ENCODE peak calls at places on chromosomes 1 and 21, in nine cellular contexts. Y, Z, G, A, F, L, W, D and E are unnamed samples. For H3K4me1 and H3K27me3, the result is how much of the 10 kb centered on the place peaks cover.

GRCh38 chr21:22544747-22545146 is 1546.5 kb downstream of the NCAM2 start:
- DNase-seq in Y (no peak), Z (no peak), G (no peak), A (no peak), F (no peak), L (no peak), W (no peak), D (no peak), E (no peak)

GRCh38 chr1:24321150-24321549 is 2.0 kb downstream of the GRHL3 start:
- DNase-seq in Y (no peak), Z (no peak), G (no peak), A (no peak), F (no peak), L (no peak), W (no peak), D (no peak), E (no peak)

GRCh38 chr1:224727851-224728250 is 111.7 kb downstream of the CNIH3 start:
- DNase-seq in Y (no peak), Z (no peak), G (no peak), A (no peak), F (no peak), L (no peak), W (no peak), D (no peak), E (no peak)

GRCh38 chr1:16459503-16459902 is 19.0 kb downstream of the NECAP2 start:
- DNase-seq in Y (no peak), Z (peak), G (no peak), A (no peak), F (no peak), L (no peak), W (no peak), D (no peak), E (no peak)

GRCh38 chr1:54979327-54979891 is 1.0 kb upstream of the TMEM61 start:
- DNase-seq in Y (no peak), Z (no peak), G (no peak), A (no peak), F (no peak), L (no peak), W (peak), D (no peak), E (no peak)

GRCh38 chr1:62247391-62248168 is 52.9 kb downstream of the L1TD1 start:
- DNase-seq in Y (no peak), Z (no peak), G (no peak), A (no peak), F (no peak), L (no peak), W (no peak), D (no peak), E (no peak)

GRCh38 chr1:29279896-29280779 is 43.8 kb downstream of the PTPRU start:
- DNase-seq in Y (no peak), Z (no peak), G (no peak), A (no peak), F (no peak), L (no peak), W (no peak), D (no peak), E (no peak)

GRCh38 chr1:76068953-76069561 is 5.5 kb upstream of the ST6GALNAC3 start:
- DNase-seq in Y (no peak), Z (no peak), G (no peak), A (no peak), F (no peak), L (no peak), W (no peak), D (no peak), E (no peak)

GRCh38 chr1:12057382-12057781 is 5.7 kb upstream of the TNFRSF8 start:
- DNase-seq in Y (no peak), Z (no peak), G (no peak), A (no peak), F (no peak), L (no peak), W (no peak), D (no peak), E (no peak)

GRCh38 chr21:34279883-34280282 is 83.9 kb upstream of the KCNE2 start:
- DNase-seq in Y (no peak), Z (no peak), G (no peak), A (no peak), F (no peak), L (no peak), W (no peak), D (no peak), E (no peak)

DNA sequence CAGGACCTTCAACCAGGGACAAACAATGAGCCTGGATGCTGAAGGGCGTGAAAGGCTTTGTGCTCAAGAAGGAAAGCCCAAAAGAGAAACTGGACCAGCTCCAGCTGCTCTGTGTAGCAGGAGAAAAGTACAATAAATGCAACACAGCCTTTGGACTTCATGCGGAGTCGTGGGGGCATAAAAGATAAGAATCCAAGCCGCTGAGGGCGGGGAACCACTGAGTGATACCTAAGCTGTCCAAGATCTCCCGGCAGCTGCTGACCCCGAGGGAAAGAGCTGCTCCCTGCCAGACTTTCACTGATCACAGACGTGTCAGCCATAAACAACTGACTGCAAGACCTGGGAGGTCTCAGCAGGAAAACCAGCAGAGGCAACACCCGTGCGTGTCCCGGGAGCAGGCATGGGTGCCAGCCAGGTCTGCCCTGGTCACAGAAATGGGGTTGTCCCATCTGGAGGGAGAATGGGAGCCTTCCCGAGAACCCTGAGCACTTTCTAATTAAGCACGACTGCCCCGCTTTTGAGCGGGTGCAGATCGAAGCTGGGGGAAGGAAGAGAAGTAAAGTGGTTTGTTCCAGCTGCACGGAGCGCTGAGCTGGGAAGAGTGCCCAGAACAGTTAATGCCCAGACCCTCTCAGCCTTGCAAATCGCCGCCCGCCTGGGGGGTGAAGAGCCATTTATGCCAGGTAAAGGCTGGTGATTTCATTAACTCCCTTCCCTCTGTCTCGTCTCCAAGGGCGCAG is 68.3 kb upstream of the TARDBP start:
- DNase-seq in Y (no peak), Z (no peak), G (no peak), A (no peak), F (no peak), L (no peak), W (peak), D (no peak), E (no peak)
- H3K4me1 ChIP-seq in Y (under half), Z (under half), G (under half), A (under half), F (under half), L (under half), W (under half), D (under half), E (under half)

GRCh38 chr1:6247651-6248050 is 3.7 kb downstream of the HES3 start:
- DNase-seq in Y (no peak), Z (peak), G (no peak), A (no peak), F (no peak), L (no peak), W (no peak), D (no peak), E (no peak)
- H3K27me3 ChIP-seq in Y (under half), Z (under half), G (under half), A (half or more), F (under half), L (under half), W (under half), D (half or more), E (half or more)

DNA sequence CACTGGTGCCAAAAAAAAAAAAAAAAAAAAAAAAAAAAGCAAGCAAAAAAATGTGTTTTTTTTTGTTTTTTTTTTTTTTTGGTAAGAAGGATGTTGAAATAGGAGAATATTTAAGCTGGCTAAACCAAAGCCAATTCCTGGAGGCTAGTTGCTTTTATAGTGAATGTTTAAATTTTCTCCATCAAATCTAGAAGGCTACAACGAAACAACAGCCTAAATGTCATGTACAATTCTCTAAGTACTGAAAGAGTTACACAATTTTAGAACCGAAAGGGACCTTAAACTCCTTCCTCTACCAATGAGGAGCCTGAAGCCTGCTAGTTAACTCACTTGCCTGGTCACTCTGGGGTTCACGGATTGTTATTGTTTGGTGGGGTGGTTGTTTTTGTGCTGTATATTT is 3.5 kb downstream of the WLS start:
- DNase-seq in Y (no peak), Z (no peak), G (no peak), A (no peak), F (no peak), L (no peak), W (no peak), D (no peak), E (no peak)
- H3K4me1 ChIP-seq in Y (under half), Z (under half), G (under half), A (under half), F (under half), L (under half), W (under half), D (under half), E (under half)

DNA sequence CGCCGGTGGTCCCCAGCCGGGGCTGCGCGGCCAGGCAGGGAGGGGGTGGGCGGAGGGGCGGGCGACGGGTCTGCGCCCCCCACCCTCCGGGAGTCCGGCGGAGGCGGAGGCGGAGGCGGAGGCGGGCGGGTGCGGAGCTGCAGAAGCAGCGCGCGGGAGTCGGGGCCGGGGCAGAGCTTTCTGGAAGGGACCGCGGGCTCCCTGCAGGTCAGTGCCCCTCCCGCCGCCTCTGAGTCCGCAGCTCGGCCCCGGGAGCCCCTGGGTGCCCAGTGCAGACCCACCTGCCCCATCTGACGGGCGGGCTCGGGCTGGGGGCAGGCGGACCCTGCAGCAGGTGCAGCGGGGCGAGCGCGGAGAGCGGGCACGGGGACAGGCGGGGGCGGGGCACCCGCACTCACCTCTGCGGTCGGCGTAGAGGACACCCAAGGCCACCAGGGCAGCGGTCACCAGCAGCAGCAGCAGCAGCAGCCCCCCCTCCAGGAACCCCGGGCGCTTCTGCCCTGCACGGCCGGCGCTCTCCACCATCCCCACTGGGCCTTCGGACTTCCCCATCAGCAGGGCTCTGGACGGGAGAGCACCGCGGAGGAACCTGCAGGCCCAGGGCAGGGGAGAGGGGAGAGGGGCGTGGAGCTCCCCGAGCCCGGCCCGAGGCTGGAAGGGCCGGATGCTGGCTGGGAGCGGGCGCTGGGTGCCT is 3.7 kb downstream of the MMEL1 start:
- DNase-seq in Y (no peak), Z (no peak), G (no peak), A (no peak), F (no peak), L (no peak), W (no peak), D (no peak), E (no peak)
- H3K27me3 ChIP-seq in Y (under half), Z (under half), G (under half), A (half or more), F (under half), L (under half), W (under half), D (under half), E (half or more)

DNA sequence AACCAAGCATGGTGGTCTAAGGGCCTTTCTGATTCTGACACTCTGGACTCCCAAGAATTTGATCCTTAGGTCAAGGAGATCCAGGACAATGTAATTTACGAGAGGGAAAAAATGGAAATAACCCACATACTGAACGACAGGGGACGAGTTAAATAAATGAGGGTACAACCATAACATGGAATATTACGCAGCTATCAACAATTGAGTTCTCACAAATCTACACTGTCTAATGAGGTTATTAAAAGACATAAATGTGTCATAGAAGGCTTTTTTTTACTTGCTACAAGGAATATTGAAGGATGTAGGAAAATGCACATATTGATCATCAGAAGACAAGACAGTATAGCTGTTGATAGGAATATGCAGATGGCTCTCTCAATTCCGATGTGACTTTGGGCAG is 23.8 kb downstream of the SDC3 start:
- DNase-seq in Y (no peak), Z (no peak), G (no peak), A (no peak), F (no peak), L (no peak), W (no peak), D (no peak), E (no peak)
- H3K4me1 ChIP-seq in Y (under half), Z (under half), G (under half), A (under half), F (under half), L (under half), W (under half), D (under half), E (under half)

DNA sequence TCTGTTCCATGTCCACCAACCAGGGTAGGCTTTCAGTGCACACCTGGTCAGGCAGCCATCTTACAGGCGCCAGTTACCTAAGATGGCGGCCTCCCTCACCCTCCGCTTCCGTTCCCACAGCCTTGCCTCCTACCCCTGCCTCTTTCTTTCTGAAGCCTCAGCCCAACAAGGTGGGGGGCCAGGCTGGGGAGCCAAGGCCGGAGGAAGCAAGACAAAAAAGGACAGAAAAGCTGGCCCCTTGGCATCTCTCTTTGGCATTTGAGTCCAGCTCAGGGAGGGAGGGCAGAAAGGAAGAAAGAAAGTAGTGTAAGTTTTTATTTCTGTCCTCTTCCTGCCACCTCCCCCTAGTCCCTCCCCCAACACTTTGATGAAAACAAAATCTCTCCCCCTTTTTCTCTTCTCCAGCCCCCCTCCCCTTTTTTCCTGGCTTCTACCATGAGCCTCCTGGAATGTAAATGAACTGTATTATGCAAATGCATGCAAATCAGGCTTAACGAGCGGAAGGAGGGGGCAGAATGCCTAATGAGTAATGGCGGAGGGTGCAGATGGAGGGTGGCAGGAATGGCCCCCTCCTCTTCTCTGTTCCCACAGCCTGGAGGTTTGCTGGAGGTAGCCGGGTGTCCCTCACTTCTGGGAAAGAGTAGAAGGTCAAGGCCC is 43.8 kb downstream of the RHBG start:
- DNase-seq in Y (no peak), Z (no peak), G (no peak), A (no peak), F (no peak), L (no peak), W (no peak), D (no peak), E (no peak)
- H3K27me3 ChIP-seq in Y (under half), Z (under half), G (under half), A (under half), F (under half), L (under half), W (under half), D (under half), E (under half)

GRCh38 chr1:44060830-44061267 is 29.6 kb upstream of the SLC6A9 start:
- DNase-seq in Y (no peak), Z (no peak), G (no peak), A (no peak), F (no peak), L (no peak), W (no peak), D (no peak), E (no peak)
- H3K4me1 ChIP-seq in Y (under half), Z (under half), G (under half), A (under half), F (under half), L (under half), W (under half), D (under half), E (under half)

GRCh38 chr1:209609403-209610377 is 26.2 kb downstream of the CAMK1G start:
- DNase-seq in Y (no peak), Z (no peak), G (no peak), A (no peak), F (no peak), L (no peak), W (no peak), D (no peak), E (no peak)
- H3K27me3 ChIP-seq in Y (under half), Z (under half), G (under half), A (under half), F (under half), L (under half), W (under half), D (under half), E (under half)

GRCh38 chr1:174022080-174022975 is at the start of gene RC3H1:
- DNase-seq in Y (peak), Z (peak), G (peak), A (peak), F (peak), L (peak), W (peak), D (peak), E (peak)
- H3K4me1 ChIP-seq in Y (under half), Z (under half), G (under half), A (under half), F (under half), L (under half), W (under half), D (under half), E (under half)

GRCh38 chr1:22174446-22174845 is 31.5 kb upstream of the WNT4 start:
- DNase-seq in Y (no peak), Z (no peak), G (no peak), A (no peak), F (no peak), L (no peak), W (no peak), D (no peak), E (no peak)
- H3K27me3 ChIP-seq in Y (under half), Z (under half), G (under half), A (under half), F (under half), L (under half), W (under half), D (under half), E (under half)